ENCODE peak calls at places on chromosomes 6 and 20, in eight cellular contexts. C is transverse colon, O is fibroblast of lung, U is brain microvascular endothelial cell, J is endothelial cell of umbilical vein, G is spleen, D is upper lobe of right lung, R is body of pancreas. Z is an unnamed sample.

GRCh38 chr20:44938637-44939036 is 21.6 kb downstream of the TOMM34 start:
- DNase-seq in O (no peak), D (no peak), C (no peak), G (no peak), R (no peak), U (no peak), J (peak; percentile 36), Z (no peak)

GRCh38 chr20:47309806-47310426 is 46.6 kb downstream of the ZMYND8 start:
- DNase-seq in D (no peak), G (no peak), O (no peak), R (no peak), J (no peak), C (no peak), U (no peak), Z (no peak)

GRCh38 chr6:84227434-84228197 is at the start of gene CEP162:
- DNase-seq in R (peak; percentile 88), O (peak; percentile 83), D (peak; percentile 96), G (peak; percentile 98), C (peak; percentile 93), J (peak; percentile 95), U (peak; percentile 90), Z (peak; percentile 85)

GRCh38 chr6:170073846-170074245 is 217.0 kb downstream of the DLL1 start:
- DNase-seq in C (peak; percentile 2), J (no peak), R (peak; percentile 3), O (no peak), U (no peak), D (no peak), G (peak; percentile 62), Z (peak; percentile 22)

GRCh38 chr6:140486468-140487361 is 1112.3 kb upstream of the CITED2 start:
- DNase-seq in C (no peak), G (no peak), D (no peak), J (no peak), O (peak; percentile 72), R (no peak), U (peak; percentile 22), Z (no peak)

GRCh38 chr6:88704980-88705379 is 258.4 kb downstream of the RNGTT start:
- DNase-seq in D (no peak), U (no peak), J (no peak), R (no peak), C (no peak), O (peak; percentile 50), G (no peak), Z (no peak)

GRCh38 chr20:41733151-41733550 is 115.0 kb upstream of the CHD6 start:
- DNase-seq in O (no peak), C (no peak), G (no peak), U (no peak), J (no peak), R (no peak), D (no peak), Z (no peak)

GRCh38 chr20:35952480-35953410 is 1.6 kb downstream of the SCAND1 start:
- DNase-seq in G (no peak), C (no peak), U (peak; percentile 20), D (no peak), J (peak; percentile 27), O (peak; percentile 44), R (no peak), Z (no peak)

GRCh38 chr20:35820715-35821114 is 48.9 kb downstream of the PHF20 start:
- DNase-seq in J (no peak), D (peak; percentile 6), O (peak; percentile 77), U (peak; percentile 30), G (no peak), C (no peak), R (no peak), Z (no peak)

GRCh38 chr6:142695016-142695415 is 250.0 kb downstream of the HIVEP2 start:
- DNase-seq in O (peak; percentile 24), G (no peak), D (no peak), J (no peak), R (no peak), C (no peak), U (no peak), Z (no peak)

GRCh38 chr6:119231394-119231793 is 118.2 kb downstream of the MAN1A1 start:
- DNase-seq in D (no peak), R (no peak), O (no peak), C (no peak), J (no peak), G (no peak), U (no peak), Z (no peak)

GRCh38 chr20:31838646-31839292 is 6.6 kb downstream of the FOXS1 start:
- DNase-seq in O (no peak), J (peak; percentile 37), C (no peak), R (no peak), G (no peak), U (peak; percentile 43), D (no peak), Z (no peak)

GRCh38 chr6:156563710-156564109 is 213.5 kb upstream of the ARID1B start:
- DNase-seq in G (no peak), U (no peak), D (no peak), R (no peak), C (no peak), J (no peak), O (no peak), Z (no peak)

GRCh38 chr6:40369891-40370290 is 217.3 kb downstream of the LRFN2 start:
- DNase-seq in J (no peak), D (no peak), R (no peak), O (no peak), C (no peak), G (no peak), U (no peak), Z (no peak)

GRCh38 chr6:90369024-90369519 is 72.4 kb upstream of the BACH2 start:
- DNase-seq in R (peak; percentile 53), C (peak; percentile 33), J (peak; percentile 98), U (peak; percentile 100), D (no peak), O (peak; percentile 100), G (no peak), Z (peak; percentile 61)

GRCh38 chr6:26457407-26457795 is 354 bp upstream of the BTN2A1 start:
- DNase-seq in U (no peak), D (no peak), G (no peak), R (peak; percentile 17), J (no peak), C (peak; percentile 22), O (no peak), Z (no peak)

GRCh38 chr6:134921980-134922313 is 28.0 kb downstream of the ALDH8A1 start:
- DNase-seq in C (no peak), R (no peak), G (no peak), J (no peak), U (no peak), D (no peak), O (peak; percentile 20), Z (no peak)

GRCh38 chr20:23079926-23080325 is 6.2 kb downstream of the CD93 start:
- DNase-seq in G (no peak), U (no peak), C (no peak), O (no peak), J (peak; percentile 79), D (no peak), R (no peak), Z (no peak)

GRCh38 chr20:23078351-23078993 is 7.7 kb downstream of the CD93 start:
- DNase-seq in J (peak; percentile 32), R (no peak), C (no peak), D (no peak), G (no peak), U (no peak), O (peak; percentile 59), Z (no peak)

GRCh38 chr20:23080521-23080920 is 5.6 kb downstream of the CD93 start:
- DNase-seq in J (no peak), C (no peak), U (no peak), O (no peak), D (no peak), R (no peak), G (no peak), Z (no peak)

GRCh38 chr20:23077277-23077676 is 8.8 kb downstream of the CD93 start:
- DNase-seq in O (no peak), U (no peak), D (no peak), R (no peak), G (no peak), C (no peak), J (no peak), Z (no peak)

GRCh38 chr20:23078994-23079364 is 7.1 kb downstream of the CD93 start:
- DNase-seq in U (no peak), O (no peak), C (no peak), J (no peak), R (no peak), D (no peak), G (no peak), Z (no peak)
- TF ChIP-seq CTCF in U (peak; percentile 50), O (peak; percentile 2), C (no peak), J (peak; percentile 15), R (no peak), D (peak; percentile 10), G (no peak), Z (peak; percentile 14)

GRCh38 chr6:17700421-17701416 is 6.0 kb downstream of the NUP153 start:
- DNase-seq in G (no peak), O (no peak), J (no peak), U (no peak), R (no peak), D (no peak), C (no peak), Z (no peak)

GRCh38 chr6:17706580-17707370 is at the start of gene NUP153:
- DNase-seq in O (peak; percentile 97), U (peak; percentile 98), D (peak; percentile 99), C (peak; percentile 100), R (peak; percentile 99), G (peak; percentile 100), J (peak; percentile 99), Z (peak; percentile 99)

GRCh38 chr6:17705428-17705777 is 1.3 kb downstream of the NUP153 start:
- DNase-seq in R (peak; percentile 70), C (peak; percentile 25), O (peak; percentile 73), G (no peak), U (peak; percentile 70), D (no peak), J (peak; percentile 62), Z (no peak)

GRCh38 chr6:17705778-17706579 is 746 bp downstream of the NUP153 start:
- DNase-seq in D (peak; percentile 84), C (peak; percentile 75), J (peak; percentile 70), O (peak; percentile 74), U (peak; percentile 33), R (peak; percentile 60), G (peak; percentile 96), Z (peak; percentile 68)

DNA sequence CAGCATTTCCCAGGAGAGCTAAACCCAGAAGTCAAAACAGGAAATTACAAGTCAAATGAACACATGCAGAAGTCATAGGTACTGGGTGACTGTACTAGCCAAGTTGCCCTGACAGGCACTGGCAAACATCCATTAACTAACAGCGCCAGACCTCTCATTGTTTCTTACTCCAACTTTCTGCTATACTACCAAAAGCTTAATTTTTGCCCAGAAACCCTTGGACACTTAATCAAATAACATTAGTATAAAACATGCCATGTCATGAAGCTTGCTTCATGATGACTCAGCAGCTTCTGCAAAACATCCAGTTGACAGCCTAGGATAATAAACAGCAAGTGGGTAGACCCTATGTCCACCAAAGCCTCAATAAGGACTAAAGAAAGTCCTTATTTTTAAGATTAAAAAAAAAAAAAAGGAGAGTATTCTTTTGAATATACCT is 3.5 kb downstream of the NUP153 start:
- DNase-seq in U (peak; percentile 42), C (no peak), R (peak; percentile 47), J (peak; percentile 86), D (no peak), O (peak; percentile 83), G (no peak), Z (no peak)
- H3K36me3 ChIP-seq in U (no peaks in the 10 kb centered on the region), C (no peaks in the 10 kb centered on the region), R (no peaks in the 10 kb centered on the region), J (no peaks in the 10 kb centered on the region), D (no peaks in the 10 kb centered on the region), O (no peaks in the 10 kb centered on the region), G (no peaks in the 10 kb centered on the region), Z (no peaks in the 10 kb centered on the region)

GRCh38 chr6:113610377-113610988 is 246.7 kb upstream of the MARCKS start:
- DNase-seq in J (peak; percentile 33), R (no peak), U (no peak), C (no peak), D (no peak), G (no peak), O (no peak), Z (no peak)
- TF ChIP-seq CTCF in J (no peak), R (no peak), U (no peak), C (no peak), D (no peak), G (no peak), O (no peak), Z (no peak)

GRCh38 chr6:2950713-2951112 is 20.7 kb downstream of the SERPINB6 start:
- DNase-seq in C (no peak), G (peak; percentile 45), J (no peak), O (no peak), D (no peak), U (no peak), R (no peak), Z (no peak)
- H3K36me3 ChIP-seq in C (no peaks in the 10 kb centered on the region), G (peaks cover 17% of the 10 kb centered on the region), J (peaks cover 29% of the 10 kb centered on the region), O (peaks cover 14% of the 10 kb centered on the region), D (peaks cover 53% of the 10 kb centered on the region), U (peaks cover 27% of the 10 kb centered on the region), R (peaks cover 10% of the 10 kb centered on the region), Z (no peaks in the 10 kb centered on the region)